ENCODE peak calls at places on chromosome X, in five cellular contexts. One of them, this sample, is unnamed.
A peak's percentile ranks its signal among the peaks of the same experiment; 100 is the strongest.

GRCh38 chrX:13059676-13060499 is 15.5 kb upstream of the FAM9C start:
- DNase-seq in kidney: no peak
- DNase-seq in endothelial cell: no peak
- DNase-seq in CD8-positive, alpha-beta T cell: no peak
- DNase-seq in PC-3: peak; percentile 90
- DNase-seq in this sample: no peak

GRCh38 chrX:68732906-68733493 is 85.5 kb downstream of the STARD8 start:
- DNase-seq in kidney: peak; percentile 81
- DNase-seq in endothelial cell: peak; percentile 76
- DNase-seq in CD8-positive, alpha-beta T cell: peak; percentile 14
- DNase-seq in PC-3: peak; percentile 71
- DNase-seq in this sample: no peak

GRCh38 chrX:114889454-114889853 is 128.0 kb downstream of the IL13RA2 start:
- DNase-seq in kidney: no peak
- DNase-seq in endothelial cell: no peak
- DNase-seq in CD8-positive, alpha-beta T cell: no peak
- DNase-seq in PC-3: no peak
- DNase-seq in this sample: no peak

GRCh38 chrX:52852110-52852872 is 15.6 kb downstream of the XAGE3 start:
- DNase-seq in kidney: no peak
- DNase-seq in endothelial cell: no peak
- DNase-seq in CD8-positive, alpha-beta T cell: no peak
- DNase-seq in PC-3: peak; percentile 31
- DNase-seq in this sample: no peak

GRCh38 chrX:2351999-2352995 is 148.5 kb downstream of the DHRSX start:
- DNase-seq in kidney: no peak
- DNase-seq in endothelial cell: no peak
- DNase-seq in CD8-positive, alpha-beta T cell: no peak
- DNase-seq in PC-3: peak; percentile 68
- DNase-seq in this sample: no peak

GRCh38 chrX:100643943-100644587 is at the start of gene SRPX2:
- DNase-seq in kidney: no peak
- DNase-seq in endothelial cell: no peak
- DNase-seq in CD8-positive, alpha-beta T cell: no peak
- DNase-seq in PC-3: peak; percentile 88
- DNase-seq in this sample: no peak

GRCh38 chrX:71909956-71910355 is 689 bp upstream of the NHSL2 start:
- DNase-seq in kidney: peak; percentile 61
- DNase-seq in endothelial cell: peak; percentile 44
- DNase-seq in CD8-positive, alpha-beta T cell: no peak
- DNase-seq in PC-3: no peak
- DNase-seq in this sample: no peak

GRCh38 chrX:41722816-41723215 is 1.2 kb upstream of the GPR82 start:
- DNase-seq in kidney: no peak
- DNase-seq in endothelial cell: no peak
- DNase-seq in CD8-positive, alpha-beta T cell: no peak
- DNase-seq in PC-3: no peak
- DNase-seq in this sample: no peak

GRCh38 chrX:18983711-18984380 is at the start of gene PHKA2:
- DNase-seq in kidney: peak; percentile 85
- DNase-seq in endothelial cell: peak; percentile 45
- DNase-seq in CD8-positive, alpha-beta T cell: no peak
- DNase-seq in PC-3: peak; percentile 53
- DNase-seq in this sample: peak; percentile 80

GRCh38 chrX:84182521-84182920 is 5.5 kb downstream of the RPS6KA6 start:
- DNase-seq in kidney: no peak
- DNase-seq in endothelial cell: no peak
- DNase-seq in CD8-positive, alpha-beta T cell: no peak
- DNase-seq in PC-3: no peak
- DNase-seq in this sample: no peak

GRCh38 chrX:2552621-2553297 is 52.0 kb upstream of the DHRSX start:
- DNase-seq in kidney: no peak
- DNase-seq in endothelial cell: no peak
- DNase-seq in CD8-positive, alpha-beta T cell: no peak
- DNase-seq in PC-3: peak; percentile 1
- DNase-seq in this sample: no peak

GRCh38 chrX:22430701-22431100 is 158.0 kb downstream of the CBLL2 start:
- DNase-seq in kidney: no peak
- DNase-seq in endothelial cell: no peak
- DNase-seq in CD8-positive, alpha-beta T cell: no peak
- DNase-seq in PC-3: no peak
- DNase-seq in this sample: no peak

DNA sequence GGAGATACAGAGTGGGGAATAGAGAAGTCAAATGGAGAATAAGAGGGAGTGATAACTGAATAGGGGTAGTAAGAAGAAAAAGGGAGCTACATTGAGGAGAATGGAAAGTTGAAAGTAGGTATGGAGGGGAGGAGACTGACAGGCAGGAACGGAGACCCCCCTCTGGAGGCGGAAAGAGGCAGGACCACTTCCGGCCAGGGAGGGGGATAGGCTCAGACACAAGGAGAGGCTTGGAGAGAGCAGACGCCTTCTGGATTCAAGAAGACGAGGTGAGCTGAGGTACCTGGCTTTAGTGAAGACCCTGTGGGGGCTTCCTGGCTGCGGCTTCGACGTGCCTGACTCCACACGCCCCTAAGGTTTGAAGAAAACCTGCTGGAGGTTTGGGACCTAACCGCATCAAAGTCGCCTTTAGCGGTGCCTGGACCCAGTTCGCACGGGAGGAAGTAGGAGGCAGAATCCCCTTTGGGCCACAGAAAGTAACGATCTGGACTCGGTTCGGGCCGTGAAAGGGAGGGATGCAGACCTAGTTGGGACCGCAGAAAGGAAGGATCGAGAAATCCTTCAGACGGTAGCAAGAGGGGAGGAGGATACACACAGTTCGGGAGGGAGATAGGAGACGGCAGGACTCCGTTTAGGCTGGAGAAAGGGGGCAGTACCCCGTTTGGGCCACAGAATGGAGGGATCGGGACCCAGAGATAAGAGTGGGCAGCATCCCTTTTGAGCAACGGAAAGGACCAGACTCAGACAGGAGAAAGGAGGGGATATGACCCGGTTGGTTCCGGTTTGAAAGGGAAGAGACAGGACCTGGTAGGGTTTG is at the start of gene TRO:
- DNase-seq in kidney: no peak
- DNase-seq in endothelial cell: peak; percentile 33
- DNase-seq in CD8-positive, alpha-beta T cell: no peak
- DNase-seq in PC-3: no peak
- DNase-seq in this sample: no peak
- TF ChIP-seq CTCF in kidney: no peak
- TF ChIP-seq CTCF in endothelial cell: peak; percentile 16
- TF ChIP-seq CTCF in CD8-positive, alpha-beta T cell: no peak
- TF ChIP-seq CTCF in PC-3: no peak
- TF ChIP-seq CTCF in this sample: peak; percentile 55

GRCh38 chrX:323721-324628 is 5.4 kb upstream of the GTPBP6 start:
- DNase-seq in kidney: peak; percentile 74
- DNase-seq in endothelial cell: no peak
- DNase-seq in CD8-positive, alpha-beta T cell: no peak
- DNase-seq in PC-3: peak; percentile 34
- DNase-seq in this sample: no peak
- TF ChIP-seq CTCF in kidney: no peak
- TF ChIP-seq CTCF in endothelial cell: no peak
- TF ChIP-seq CTCF in CD8-positive, alpha-beta T cell: no peak
- TF ChIP-seq CTCF in PC-3: no peak
- TF ChIP-seq CTCF in this sample: peak; percentile 47

DNA sequence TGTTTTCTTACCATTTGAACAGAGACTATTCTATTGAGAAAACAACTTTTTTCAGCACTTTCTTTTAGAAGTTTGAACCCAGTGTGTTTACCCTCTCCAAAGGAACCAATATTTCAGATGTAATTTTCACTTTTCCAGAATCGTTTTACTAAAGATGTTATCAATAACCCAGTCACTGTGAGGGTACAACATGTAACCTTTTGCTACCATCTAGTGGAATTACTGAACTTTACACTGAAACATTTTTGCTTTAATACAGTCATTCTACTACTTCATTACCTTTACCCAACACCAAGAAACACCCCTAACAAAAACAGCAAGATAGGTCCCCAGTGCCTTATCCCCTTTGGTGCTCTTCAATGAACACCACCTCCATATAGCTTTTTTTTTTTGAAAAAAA is 33.1 kb upstream of the PRDX4 start:
- DNase-seq in kidney: no peak
- DNase-seq in endothelial cell: no peak
- DNase-seq in CD8-positive, alpha-beta T cell: no peak
- DNase-seq in PC-3: peak; percentile 47
- DNase-seq in this sample: no peak
- TF ChIP-seq CTCF in kidney: no peak
- TF ChIP-seq CTCF in endothelial cell: no peak
- TF ChIP-seq CTCF in CD8-positive, alpha-beta T cell: no peak
- TF ChIP-seq CTCF in PC-3: peak; percentile 58
- TF ChIP-seq CTCF in this sample: peak; percentile 60

GRCh38 chrX:27555514-27555913 is 34.6 kb upstream of the DCAF8L2 start:
- DNase-seq in kidney: no peak
- DNase-seq in endothelial cell: no peak
- DNase-seq in CD8-positive, alpha-beta T cell: no peak
- DNase-seq in PC-3: peak; percentile 67
- DNase-seq in this sample: no peak
- TF ChIP-seq CTCF in kidney: peak; percentile 2
- TF ChIP-seq CTCF in endothelial cell: peak; percentile 50
- TF ChIP-seq CTCF in CD8-positive, alpha-beta T cell: no peak
- TF ChIP-seq CTCF in PC-3: peak; percentile 66
- TF ChIP-seq CTCF in this sample: peak; percentile 73

DNA sequence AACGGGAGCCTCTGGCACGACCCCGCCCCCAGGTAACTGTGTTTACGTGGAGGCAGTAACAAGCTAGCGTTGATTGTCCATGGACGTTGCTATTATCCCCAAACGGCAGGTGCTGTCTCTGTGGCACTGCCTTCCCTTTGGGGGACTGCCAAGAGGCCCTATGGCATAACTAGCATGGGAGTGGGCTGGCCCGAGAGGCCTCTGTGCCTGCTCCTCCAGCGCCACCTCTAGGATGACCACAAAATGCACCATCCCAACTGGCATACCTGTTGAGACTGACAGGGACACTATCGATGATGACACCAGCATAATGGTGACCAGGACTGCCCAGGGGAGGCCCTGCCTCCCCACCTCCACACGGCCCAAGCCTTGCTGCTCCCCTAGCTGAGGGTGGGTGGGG is 1.5 kb downstream of the SRPK3 start:
- DNase-seq in kidney: no peak
- DNase-seq in endothelial cell: no peak
- DNase-seq in CD8-positive, alpha-beta T cell: no peak
- DNase-seq in PC-3: no peak
- DNase-seq in this sample: no peak
- TF ChIP-seq CTCF in kidney: no peak
- TF ChIP-seq CTCF in endothelial cell: no peak
- TF ChIP-seq CTCF in CD8-positive, alpha-beta T cell: no peak
- TF ChIP-seq CTCF in PC-3: peak; percentile 27
- TF ChIP-seq CTCF in this sample: no peak

DNA sequence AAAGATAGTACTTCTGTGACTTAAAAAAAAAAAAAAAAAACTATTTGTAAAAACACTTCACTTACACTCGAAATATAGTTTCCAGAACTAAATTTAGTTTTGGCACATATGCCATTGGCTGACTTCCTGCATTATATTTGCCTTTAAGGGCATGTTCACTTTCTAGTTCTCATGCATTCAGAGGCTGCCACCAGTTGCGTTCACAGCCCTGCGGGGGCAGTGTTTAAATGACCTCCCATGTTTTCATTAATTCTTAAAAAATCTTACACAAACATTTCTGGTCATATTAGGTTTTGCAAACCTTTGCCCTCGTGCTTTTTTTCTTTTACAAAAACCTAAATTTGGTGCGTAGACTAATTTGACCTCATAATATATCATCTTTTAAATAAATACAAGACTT is 12.5 kb upstream of the ARHGAP6 start:
- DNase-seq in kidney: no peak
- DNase-seq in endothelial cell: peak; percentile 3
- DNase-seq in CD8-positive, alpha-beta T cell: no peak
- DNase-seq in PC-3: peak; percentile 21
- DNase-seq in this sample: no peak
- TF ChIP-seq CTCF in kidney: peak; percentile 15
- TF ChIP-seq CTCF in endothelial cell: no peak
- TF ChIP-seq CTCF in CD8-positive, alpha-beta T cell: no peak
- TF ChIP-seq CTCF in PC-3: peak; percentile 67
- TF ChIP-seq CTCF in this sample: peak; percentile 66

DNA sequence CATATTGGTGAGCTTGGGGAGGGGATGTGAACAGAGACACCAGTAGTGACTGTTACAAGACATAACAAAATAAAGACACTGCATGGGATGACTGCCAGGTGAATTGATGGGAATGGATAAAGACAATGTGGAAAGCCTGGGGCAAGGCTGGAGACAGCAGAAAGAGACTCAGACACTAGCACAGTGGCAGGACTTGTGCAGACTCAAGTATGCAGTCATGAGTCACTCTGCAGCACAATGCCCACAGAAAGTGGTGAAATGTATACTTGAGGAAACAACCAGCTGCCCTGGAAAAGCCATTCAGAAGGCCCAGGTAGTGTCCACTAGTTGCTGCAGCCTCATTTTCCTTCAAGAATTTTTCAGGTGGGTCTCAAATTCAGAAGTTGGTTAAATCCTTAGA is 452.3 kb downstream of the MID1IP1 start:
- DNase-seq in kidney: no peak
- DNase-seq in endothelial cell: no peak
- DNase-seq in CD8-positive, alpha-beta T cell: no peak
- DNase-seq in PC-3: peak; percentile 38
- DNase-seq in this sample: no peak
- TF ChIP-seq CTCF in kidney: no peak
- TF ChIP-seq CTCF in endothelial cell: no peak
- TF ChIP-seq CTCF in CD8-positive, alpha-beta T cell: no peak
- TF ChIP-seq CTCF in PC-3: no peak
- TF ChIP-seq CTCF in this sample: no peak

This sample was measured in type B pancreatic cell.